ENCODE peak calls at places on chromosomes 12 and 14, in four cellular contexts. W is GM23338, H is hepatocyte, B is prostate gland. G is an unnamed sample.

GRCh38 chr12:41188841-41189394 is 798 bp downstream of the PDZRN4 start:
- DNase-seq in B (no peak), W (peak; percentile 37), H (no peak), G (no peak)

GRCh38 chr14:82510007-82510406 is 976.4 kb upstream of the SEL1L start:
- DNase-seq in W (peak; percentile 61), H (no peak), B (no peak), G (no peak)

GRCh38 chr12:67472551-67472950 is 176.0 kb upstream of the DYRK2 start:
- DNase-seq in W (no peak), H (peak; percentile 19), B (no peak), G (no peak)

GRCh38 chr12:107007421-107007820 is 20.5 kb upstream of the MTERF2 start:
- DNase-seq in W (no peak), H (no peak), B (no peak), G (no peak)

GRCh38 chr12:49059063-49059384 is 1.6 kb downstream of the KMT2D start:
- DNase-seq in H (no peak), W (no peak), B (no peak), G (no peak)

GRCh38 chr12:83018063-83018462 is 331.4 kb downstream of the TMTC2 start:
- DNase-seq in H (peak; percentile 20), W (no peak), B (no peak), G (no peak)

GRCh38 chr12:29702972-29703371 is 80.8 kb downstream of the TMTC1 start:
- DNase-seq in H (no peak), W (no peak), B (no peak), G (no peak)

GRCh38 chr14:54446201-54446693 is 5.1 kb upstream of the CNIH1 start:
- DNase-seq in H (peak; percentile 18), W (no peak), B (peak; percentile 30), G (no peak)

GRCh38 chr12:9066755-9067433 is 48.8 kb downstream of the A2M start:
- DNase-seq in W (no peak), H (no peak), B (no peak), G (no peak)

GRCh38 chr14:102227184-102227964 is 77.6 kb downstream of the MOK start:
- DNase-seq in B (no peak), W (no peak), H (no peak), G (no peak)

GRCh38 chr12:132610051-132610759 is at the start of gene LRCOL1:
- DNase-seq in H (no peak), W (no peak), B (no peak), G (no peak)
- H3K4me3 ChIP-seq in H (no peak within 1 kb of the TSS), W (no peak within 1 kb of the TSS), B (no peak within 1 kb of the TSS), G (no peak within 1 kb of the TSS)

GRCh38 chr12:94100254-94100653 is 48.1 kb upstream of the PLXNC1 start:
- DNase-seq in H (peak; percentile 53), B (no peak), W (no peak), G (no peak)

GRCh38 chr12:94100990-94101901 is 47.1 kb upstream of the PLXNC1 start:
- DNase-seq in H (peak; percentile 89), W (peak; percentile 87), B (peak; percentile 77), G (no peak)

GRCh38 chr12:94103986-94104385 is 44.4 kb upstream of the PLXNC1 start:
- DNase-seq in B (no peak), H (no peak), W (no peak), G (no peak)

GRCh38 chr12:94099191-94099983 is 49.0 kb upstream of the PLXNC1 start:
- DNase-seq in H (no peak), W (no peak), B (no peak), G (no peak)

GRCh38 chr12:94101902-94102660 is 46.3 kb upstream of the PLXNC1 start:
- DNase-seq in W (peak; percentile 97), H (peak; percentile 92), B (peak; percentile 86), G (peak; percentile 65)
- H3K4me3 ChIP-seq in W (peak overlapping the region; percentile 76), H (peak overlapping the region; percentile 37), B (peak overlapping the region; percentile 59), G (peak overlapping the region; percentile 51)

DNA sequence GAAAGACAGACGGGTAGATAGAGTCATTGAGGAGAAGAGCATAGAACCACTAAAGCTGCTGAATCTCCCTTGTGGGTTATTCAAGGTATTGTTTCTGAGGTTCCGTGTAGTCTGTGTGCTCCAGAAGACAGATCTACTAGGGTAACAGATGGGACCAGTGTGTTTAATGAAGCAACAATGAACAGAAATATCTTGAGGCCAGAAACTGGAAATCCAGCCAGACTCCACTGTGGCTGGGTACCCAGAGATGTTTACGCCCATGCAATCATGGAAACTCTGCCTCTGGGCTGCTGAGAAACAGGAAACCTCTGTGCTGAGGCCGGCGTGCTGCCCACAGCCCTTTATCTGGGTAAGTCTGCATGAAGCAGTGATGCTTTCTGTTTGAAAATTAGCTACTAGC is 8.3 kb downstream of the PROX2 start:
- DNase-seq in H (no peak), B (no peak), W (no peak), G (no peak)
- H3K4me3 ChIP-seq in H (no peak overlapping the region), B (no peak overlapping the region), W (no peak overlapping the region), G (no peak overlapping the region)

GRCh38 chr14:101078105-101078891 is 174.8 kb upstream of the RTL1 start:
- DNase-seq in W (no peak), H (no peak), B (no peak), G (no peak)
- H3K4me3 ChIP-seq in W (peak overlapping the region; percentile 63), H (no peak overlapping the region), B (no peak overlapping the region), G (no peak overlapping the region)

DNA sequence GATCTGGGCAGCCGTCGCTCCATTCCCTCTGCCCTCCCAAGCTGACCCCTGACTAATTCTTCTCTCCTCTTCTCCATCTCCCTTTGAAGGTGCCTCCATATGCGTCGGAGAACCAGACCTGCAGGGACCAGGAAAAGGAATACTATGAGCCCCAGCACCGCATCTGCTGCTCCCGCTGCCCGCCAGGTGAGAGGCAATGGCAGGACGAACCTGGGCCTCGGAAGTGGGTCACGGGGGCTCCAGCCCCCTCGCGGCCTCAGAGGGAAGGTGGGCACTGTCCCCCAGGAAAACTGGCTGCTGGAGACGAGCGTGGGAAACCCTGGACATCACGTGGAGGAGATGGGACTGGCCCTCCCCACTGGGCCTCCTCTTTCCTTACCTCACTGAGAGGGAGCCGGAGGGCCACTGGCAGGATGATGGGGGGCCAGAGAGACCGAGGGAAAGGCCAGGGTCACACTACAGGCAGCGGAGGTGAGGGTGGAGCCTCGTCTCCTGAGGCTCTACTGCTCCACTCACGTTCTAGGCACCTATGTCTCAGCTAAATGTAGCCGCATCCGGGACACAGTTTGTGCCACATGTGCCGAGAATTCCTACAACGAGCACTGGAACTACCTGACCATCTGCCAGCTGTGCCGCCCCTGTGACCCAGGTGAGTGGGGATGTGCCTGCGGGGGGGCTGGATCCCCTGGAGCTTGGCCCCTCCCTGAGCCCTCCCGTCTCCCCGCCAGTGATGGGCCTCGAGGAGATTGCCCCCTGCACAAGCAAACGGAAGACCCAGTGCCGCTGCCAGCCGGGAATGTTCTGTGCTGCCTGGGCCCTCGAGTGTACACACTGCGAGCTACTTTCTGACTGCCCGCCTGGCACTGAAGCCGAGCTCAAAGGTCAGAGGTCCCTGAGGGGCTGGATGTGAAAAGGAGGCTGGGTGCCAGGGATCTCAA is 806 bp downstream of the LTBR start:
- DNase-seq in B (no peak), W (no peak), H (peak; percentile 5), G (no peak)
- H3K4me3 ChIP-seq in B (peak overlapping the region; percentile 66), W (no peak overlapping the region), H (no peak overlapping the region), G (peak overlapping the region; percentile 95)

GRCh38 chr12:31651893-31652521 is 7.5 kb upstream of the ETFBKMT start:
- DNase-seq in W (no peak), B (no peak), H (no peak), G (no peak)

GRCh38 chr12:31655792-31656191 is 3.7 kb upstream of the ETFBKMT start:
- DNase-seq in H (no peak), W (no peak), B (no peak), G (no peak)

GRCh38 chr12:31655208-31655607 is 4.3 kb upstream of the ETFBKMT start:
- DNase-seq in H (no peak), B (no peak), W (no peak), G (no peak)

GRCh38 chr12:31647106-31647505 is 12.4 kb upstream of the ETFBKMT start:
- DNase-seq in W (no peak), B (no peak), H (no peak), G (peak; percentile 83)

GRCh38 chr12:31650927-31651326 is 8.6 kb upstream of the ETFBKMT start:
- DNase-seq in H (peak; percentile 71), W (no peak), B (no peak), G (peak; percentile 41)
- H3K4me3 ChIP-seq in H (no peak overlapping the region), W (no peak overlapping the region), B (no peak overlapping the region), G (no peak overlapping the region)

GRCh38 chr14:76267322-76268012 is 108.5 kb upstream of the ESRRB start:
- DNase-seq in B (peak; percentile 12), W (peak; percentile 80), H (peak; percentile 56), G (no peak)

GRCh38 chr14:76264384-76264783 is 111.6 kb upstream of the ESRRB start:
- DNase-seq in B (no peak), H (no peak), W (no peak), G (no peak)

GRCh38 chr14:76271371-76271770 is 104.6 kb upstream of the ESRRB start:
- DNase-seq in B (no peak), W (no peak), H (no peak), G (no peak)

GRCh38 chr14:76268700-76269099 is 107.2 kb upstream of the ESRRB start:
- DNase-seq in H (no peak), B (no peak), W (no peak), G (no peak)

DNA sequence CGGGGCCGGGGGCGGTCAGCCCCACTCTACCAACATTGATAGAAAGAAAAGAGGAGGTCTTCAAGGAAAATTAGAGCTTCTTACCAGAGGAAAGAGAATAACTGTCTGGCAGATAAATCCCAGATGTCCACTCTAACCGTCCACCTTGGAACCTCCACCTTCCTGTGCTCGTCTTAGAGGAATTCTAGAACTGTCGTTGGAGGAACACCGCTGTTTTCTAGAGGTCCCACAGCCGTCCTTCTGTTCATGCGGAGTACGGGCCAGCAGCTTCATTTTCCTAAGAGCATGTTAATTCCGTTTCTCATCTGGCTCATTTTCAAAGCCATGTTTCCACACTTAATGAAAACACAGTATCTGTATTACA is 107.9 kb upstream of the ESRRB start:
- DNase-seq in W (no peak), B (no peak), H (no peak), G (no peak)
- H3K4me3 ChIP-seq in W (peak overlapping the region; percentile 46), B (peak overlapping the region; percentile 21), H (peak overlapping the region; percentile 9), G (no peak overlapping the region)